ENCODE peak calls at places on chromosome 21, in seven cellular contexts. D is body of pancreas, I is GM23248, C is neuronal stem cell, K is uterus, N is adipocyte, R is MG63. J is an unnamed sample. For H3K36me3, the result is how much of the 10 kb centered on the place peaks cover.

GRCh38 chr21:41507521-41508414 is at the start of gene TMPRSS2:
- DNase-seq in R (no peak), I (no peak), K (no peak), D (peak), C (peak), N (no peak), J (no peak)

GRCh38 chr21:42613756-42614155 is 39.7 kb upstream of the PDE9A start:
- DNase-seq in I (no peak), R (no peak), N (no peak), C (no peak), K (no peak), D (no peak), J (no peak)

GRCh38 chr21:29091032-29091431 is 17.6 kb upstream of the CCT8 start:
- DNase-seq in C (no peak), D (no peak), N (peak), R (no peak), I (peak), K (no peak), J (no peak)

GRCh38 chr21:39818557-39818956 is 48.7 kb upstream of the PCP4 start:
- DNase-seq in N (no peak), D (no peak), C (no peak), I (no peak), K (no peak), R (no peak), J (no peak)

GRCh38 chr21:38956791-38957571 is 151.3 kb downstream of the ETS2 start:
- DNase-seq in R (no peak), K (peak), C (no peak), I (peak), N (no peak), D (peak), J (no peak)

GRCh38 chr21:43703068-43703880 is 15.7 kb upstream of the PDXK start:
- DNase-seq in C (no peak), I (peak), N (peak), K (no peak), R (no peak), D (peak), J (no peak)

GRCh38 chr21:35226960-35227741 is 178.0 kb upstream of the RUNX1 start:
- DNase-seq in K (no peak), C (no peak), I (no peak), N (no peak), R (no peak), D (no peak), J (no peak)

GRCh38 chr21:42840411-42841155 is 38.8 kb downstream of the WDR4 start:
- DNase-seq in K (peak), N (no peak), C (no peak), R (no peak), D (no peak), I (no peak), J (peak)

GRCh38 chr21:15130751-15131150 is 66.0 kb upstream of the NRIP1 start:
- DNase-seq in N (no peak), R (no peak), I (no peak), D (no peak), K (no peak), C (no peak), J (no peak)

GRCh38 chr21:38315155-38315554 is 58.4 kb downstream of the KCNJ15 start:
- DNase-seq in K (no peak), R (no peak), I (no peak), D (no peak), C (no peak), N (no peak), J (no peak)

GRCh38 chr21:14382486-14382834 is 486 bp downstream of the HSPA13 start:
- DNase-seq in C (no peak), N (peak), I (peak), K (no peak), R (peak), D (no peak), J (no peak)

GRCh38 chr21:39503138-39503762 is 51.5 kb downstream of the SH3BGR start:
- DNase-seq in C (no peak), D (peak), K (no peak), R (no peak), N (no peak), I (no peak), J (no peak)

GRCh38 chr21:43317959-43318358 is 109.0 kb downstream of the SIK1 start:
- DNase-seq in R (no peak), K (no peak), C (no peak), N (no peak), I (no peak), D (no peak), J (no peak)

GRCh38 chr21:35697321-35697808 is 363.0 kb downstream of the SETD4 start:
- DNase-seq in R (peak), D (peak), I (peak), C (no peak), N (peak), K (no peak), J (no peak)

GRCh38 chr21:17002628-17003027 is 510.2 kb upstream of the CXADR start:
- DNase-seq in I (no peak), N (peak), R (peak), K (no peak), D (no peak), C (no peak), J (no peak)

GRCh38 chr21:41369915-41370839 is 8.3 kb downstream of the MX2 start:
- DNase-seq in N (no peak), R (no peak), I (no peak), D (peak), K (peak), C (no peak), J (no peak)

GRCh38 chr21:41755258-41755933 is 11.5 kb downstream of the RIPK4 start:
- DNase-seq in D (no peak), I (no peak), N (no peak), R (no peak), K (no peak), C (no peak), J (no peak)

GRCh38 chr21:15604424-15604823 is 125.4 kb upstream of the USP25 start:
- DNase-seq in C (no peak), D (no peak), R (peak), K (no peak), I (peak), N (peak), J (no peak)

GRCh38 chr21:44024895-44025353 is 12.8 kb downstream of the TRAPPC10 start:
- DNase-seq in I (peak), N (peak), D (peak), C (no peak), K (peak), R (no peak), J (peak)

GRCh38 chr21:35414511-35415139 is 365.5 kb upstream of the RUNX1 start:
- DNase-seq in R (no peak), C (no peak), N (no peak), K (no peak), I (no peak), D (no peak), J (no peak)

GRCh38 chr21:34834852-34835501 is 166.2 kb downstream of the CLIC6 start:
- DNase-seq in C (no peak), I (no peak), N (no peak), R (no peak), D (no peak), K (no peak), J (no peak)

GRCh38 chr21:43864806-43865470 is at the start of gene AGPAT3:
- DNase-seq in D (no peak), R (peak), K (no peak), N (peak), C (no peak), I (peak), J (no peak)

GRCh38 chr21:39805983-39806382 is 61.0 kb downstream of the IGSF5 start:
- DNase-seq in C (no peak), N (no peak), I (no peak), R (no peak), D (no peak), K (no peak), J (no peak)

GRCh38 chr21:38293765-38294164 is 37.0 kb downstream of the KCNJ15 start:
- DNase-seq in I (no peak), C (no peak), R (peak), N (no peak), K (no peak), D (no peak), J (no peak)

GRCh38 chr21:42532466-42533181 is 19.0 kb downstream of the SLC37A1 start:
- DNase-seq in C (no peak), N (no peak), K (peak), R (no peak), I (no peak), D (peak), J (peak)

GRCh38 chr21:21096956-21097355 is 98.7 kb downstream of the NCAM2 start:
- DNase-seq in I (no peak), R (no peak), K (no peak), N (peak), C (no peak), D (no peak), J (no peak)

GRCh38 chr21:28333455-28334108 is 659.1 kb downstream of the LTN1 start:
- DNase-seq in D (no peak), N (peak), C (no peak), I (peak), R (no peak), K (no peak), J (no peak)

GRCh38 chr21:29719561-29719960 is 220.2 kb downstream of the GRIK1 start:
- DNase-seq in I (no peak), R (no peak), N (no peak), D (no peak), K (no peak), C (no peak), J (no peak)

GRCh38 chr21:36120304-36120902 is 14.5 kb upstream of the CBR3 start:
- DNase-seq in I (peak), N (peak), D (peak), C (no peak), K (no peak), R (no peak), J (no peak)

GRCh38 chr21:20661745-20662470 is 336.3 kb upstream of the NCAM2 start:
- DNase-seq in K (no peak), C (peak), R (no peak), I (no peak), N (no peak), D (no peak), J (no peak)

GRCh38 chr21:29801122-29801521 is 138.7 kb downstream of the GRIK1 start:
- DNase-seq in R (no peak), I (no peak), K (no peak), D (no peak), N (no peak), C (no peak), J (no peak)

GRCh38 chr21:34530264-34530663 is 18.3 kb upstream of the KCNE1 start:
- DNase-seq in D (no peak), R (no peak), N (peak), C (no peak), I (peak), K (no peak), J (no peak)

GRCh38 chr21:14690886-14691285 is 144.8 kb upstream of the SAMSN1 start:
- DNase-seq in N (no peak), R (no peak), D (peak), I (peak), C (no peak), K (no peak), J (no peak)

GRCh38 chr21:23725576-23725975 is 1881.7 kb downstream of the MRPL39 start:
- DNase-seq in R (no peak), I (no peak), K (no peak), D (no peak), N (no peak), C (no peak), J (no peak)

GRCh38 chr21:38267136-38267535 is 10.3 kb downstream of the KCNJ15 start:
- DNase-seq in R (peak), C (no peak), I (peak), K (no peak), N (no peak), D (no peak), J (no peak)

GRCh38 chr21:42848932-42849758 is 30.2 kb downstream of the WDR4 start:
- DNase-seq in D (no peak), C (no peak), I (no peak), K (no peak), R (no peak), N (no peak), J (no peak)

GRCh38 chr21:42533963-42534355 is 20.3 kb downstream of the SLC37A1 start:
- DNase-seq in D (no peak), N (no peak), R (no peak), K (no peak), C (no peak), I (no peak), J (no peak)

GRCh38 chr21:37196847-37197246 is 70.3 kb downstream of the VPS26C start:
- DNase-seq in N (no peak), I (no peak), C (no peak), R (no peak), D (no peak), K (no peak), J (no peak)
- H3K36me3 ChIP-seq in N (half or more), I (under half), C (under half), R (half or more), D (under half), K (under half), J (half or more)

GRCh38 chr21:25189497-25189896 is 417.8 kb downstream of the MRPL39 start:
- DNase-seq in I (no peak), N (no peak), D (no peak), R (no peak), K (no peak), C (no peak), J (no peak)
- H3K4me3 ChIP-seq in I (no peak), N (no peak), D (no peak), R (no peak), K (no peak), C (no peak), J (no peak)

DNA sequence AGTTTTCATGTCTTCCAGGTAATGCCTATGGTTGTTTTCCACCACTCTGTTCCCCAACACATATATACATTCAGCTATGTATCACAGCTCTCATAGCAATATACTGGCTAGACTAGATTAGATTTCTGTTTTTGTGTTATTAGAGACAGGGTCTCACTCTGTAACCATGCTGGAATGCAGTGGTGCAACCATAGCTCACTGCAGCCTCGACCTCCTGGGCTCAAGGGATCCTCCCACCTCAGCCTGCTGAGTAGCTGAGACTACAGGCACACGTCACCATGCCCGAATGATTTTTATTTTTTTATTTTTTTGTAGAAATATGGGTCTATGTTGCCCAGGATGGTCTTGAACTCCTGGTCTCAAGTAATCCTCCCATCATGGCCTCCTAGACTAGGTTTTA is 37.7 kb downstream of the SYNJ1 start:
- DNase-seq in R (no peak), D (no peak), K (no peak), N (no peak), C (no peak), I (no peak), J (no peak)
- H3K36me3 ChIP-seq in R (under half), D (under half), K (under half), N (under half), C (under half), I (under half), J (under half)

GRCh38 chr21:25342811-25343210 is 264.5 kb downstream of the MRPL39 start:
- DNase-seq in D (no peak), C (no peak), I (peak), N (no peak), R (no peak), K (no peak), J (no peak)

GRCh38 chr21:25338415-25338814 is 268.9 kb downstream of the MRPL39 start:
- DNase-seq in D (no peak), R (no peak), C (no peak), I (no peak), K (no peak), N (no peak), J (no peak)

GRCh38 chr21:25341981-25342380 is 265.3 kb downstream of the MRPL39 start:
- DNase-seq in N (no peak), I (no peak), C (no peak), D (no peak), K (no peak), R (no peak), J (no peak)

GRCh38 chr21:25343774-25344545 is 263.3 kb downstream of the MRPL39 start:
- DNase-seq in R (no peak), I (no peak), C (no peak), D (no peak), K (no peak), N (no peak), J (no peak)
- H3K4me3 ChIP-seq in R (no peak), I (no peak), C (no peak), D (no peak), K (no peak), N (no peak), J (no peak)

GRCh38 chr21:46000182-46000730 is 18.7 kb downstream of the COL6A1 start:
- DNase-seq in C (no peak), N (no peak), I (no peak), R (peak), K (peak), D (peak), J (peak)
- H3K36me3 ChIP-seq in C (under half), N (half or more), I (under half), R (half or more), K (under half), D (under half), J (half or more)

DNA sequence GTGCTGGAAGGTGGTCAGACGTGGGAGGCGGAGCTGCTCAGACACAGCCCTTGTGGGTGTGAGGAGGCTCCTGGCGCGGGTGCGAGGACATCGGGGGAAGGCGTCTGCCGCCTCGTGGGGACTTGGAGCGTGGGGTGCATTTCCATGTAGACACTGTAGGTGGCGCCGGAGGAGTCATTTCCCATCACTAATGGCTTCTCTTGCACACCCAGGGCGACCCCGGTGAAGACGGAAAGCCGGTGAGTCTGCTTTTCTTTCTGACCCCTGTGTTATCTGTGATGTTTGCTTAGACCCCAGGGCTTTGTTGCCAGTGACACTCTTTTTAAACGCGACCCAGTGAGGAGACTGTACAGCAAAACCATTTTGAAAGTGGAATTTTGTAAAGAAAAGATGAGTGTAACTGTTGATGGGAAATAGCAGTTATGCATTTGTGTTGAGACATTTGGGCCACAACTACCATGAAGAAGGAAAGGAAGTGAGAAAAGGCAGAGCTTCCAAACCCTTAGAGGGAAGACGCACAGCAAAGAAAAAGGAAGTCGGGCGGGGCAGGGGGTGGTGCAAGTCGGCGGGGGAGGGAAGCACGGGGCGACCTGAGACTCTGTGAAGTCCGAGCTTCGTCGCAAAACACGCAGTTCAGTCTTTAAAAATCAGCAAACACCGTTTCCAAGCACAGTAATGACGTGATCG is 64.0 kb downstream of the SLC19A1 start:
- DNase-seq in R (peak), C (peak), D (peak), I (peak), N (peak), K (peak), J (peak)
- H3K4me3 ChIP-seq in R (no peak), C (no peak), D (no peak), I (peak), N (no peak), K (no peak), J (peak)

GRCh38 chr21:31666445-31667010 is 7.0 kb downstream of the SOD1 start:
- DNase-seq in D (no peak), K (no peak), R (no peak), N (no peak), C (no peak), I (no peak), J (no peak)
- H3K36me3 ChIP-seq in D (under half), K (under half), R (half or more), N (half or more), C (under half), I (under half), J (half or more)

DNA sequence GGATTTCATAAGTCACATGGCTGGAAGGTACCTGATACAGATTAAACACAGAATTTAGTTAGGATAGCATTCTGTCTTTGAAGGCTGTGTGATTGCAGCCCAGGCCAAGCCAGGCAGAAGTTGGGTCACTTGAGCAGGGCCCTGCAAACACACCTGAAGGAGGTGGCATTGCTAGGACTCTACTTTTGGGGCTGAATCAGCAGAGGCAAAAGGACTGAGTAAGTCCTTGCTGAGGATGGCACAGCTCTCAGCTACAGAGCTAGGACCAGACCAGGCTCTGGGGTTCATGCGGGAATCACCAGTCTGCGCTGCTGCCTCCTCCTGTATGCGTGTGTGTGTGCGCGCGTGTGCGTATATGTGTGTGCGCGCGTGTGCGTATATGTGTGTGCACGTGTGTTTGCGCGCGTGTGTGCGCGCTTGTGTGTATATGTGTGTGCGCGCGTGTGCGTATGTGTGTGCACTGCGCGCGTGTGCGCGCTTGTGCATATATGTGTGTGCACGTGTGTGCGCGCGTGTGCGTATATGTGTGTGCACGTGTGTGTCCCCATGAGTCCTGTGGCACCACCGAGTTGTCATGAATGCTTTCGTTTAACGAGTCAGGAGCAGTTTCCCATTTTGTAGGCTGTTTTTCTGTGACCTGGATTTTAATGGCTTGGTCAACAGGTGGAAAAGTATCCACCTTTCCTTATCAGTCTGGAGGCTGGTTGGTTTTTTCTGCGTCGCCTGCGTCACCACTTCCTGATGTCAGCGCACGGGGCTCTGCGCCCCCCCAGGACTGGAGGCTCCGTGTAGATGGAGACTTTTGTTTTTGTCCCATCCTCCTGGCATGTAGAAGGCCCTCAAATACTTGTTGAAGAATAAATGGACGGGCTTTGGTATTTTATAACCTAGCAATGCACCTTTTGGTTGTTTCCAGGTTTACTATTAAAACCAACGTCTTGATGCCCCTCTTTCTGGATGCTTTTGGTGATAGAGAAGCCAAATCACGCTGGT is 34.7 kb downstream of the ADARB1 start:
- DNase-seq in D (no peak), C (no peak), R (no peak), I (no peak), K (no peak), N (no peak), J (no peak)
- H3K4me3 ChIP-seq in D (no peak), C (no peak), R (no peak), I (no peak), K (no peak), N (no peak), J (peak)

J was measured in ascending aorta.